ENCODE peak calls at places on chromosomes 2 and 18, in six cellular contexts. A is fibroblast of the aortic adventitia, U is fibroblast of lung, O is sciatic nerve, P is NCI-H460, I is HT1080. S is an unnamed sample.

GRCh38 chr2:65896446-65896845 is 464.0 kb upstream of the SPRED2 start:
- DNase-seq in I (no peak), U (no peak), O (no peak), A (no peak), P (no peak), S (no peak)

GRCh38 chr2:2620604-2621003 is 289.5 kb upstream of the MYT1L start:
- DNase-seq in I (no peak), A (no peak), U (no peak), P (no peak), O (no peak), S (no peak)

GRCh38 chr2:72010647-72011355 is 136.9 kb downstream of the CYP26B1 start:
- DNase-seq in I (no peak), P (no peak), O (peak; percentile 34), A (no peak), U (no peak), S (no peak)

GRCh38 chr18:77970814-77971213 is 721.2 kb downstream of the GALR1 start:
- DNase-seq in P (no peak), O (no peak), A (no peak), I (no peak), U (no peak), S (no peak)

GRCh38 chr18:12086249-12086648 is 7.4 kb upstream of the ANKRD62 start:
- DNase-seq in I (no peak), U (no peak), A (no peak), P (no peak), O (no peak), S (no peak)

GRCh38 chr2:2876350-2877042 is 501.1 kb downstream of the EIPR1 start:
- DNase-seq in O (no peak), A (no peak), P (no peak), I (no peak), U (no peak), S (no peak)

GRCh38 chr18:58653814-58654509 is 17.3 kb upstream of the MALT1 start:
- DNase-seq in P (no peak), O (no peak), U (no peak), A (no peak), I (no peak), S (no peak)

GRCh38 chr2:217976301-217976700 is 26.5 kb downstream of the TNS1 start:
- DNase-seq in U (no peak), P (no peak), I (no peak), O (no peak), A (no peak), S (no peak)

GRCh38 chr18:76985156-76985950 is 147.2 kb downstream of the MBP start:
- DNase-seq in O (no peak), I (no peak), P (no peak), U (no peak), A (no peak), S (no peak)

GRCh38 chr18:75754433-75754832 is 326.9 kb upstream of the SMIM21 start:
- DNase-seq in A (no peak), U (no peak), I (peak; percentile 35), O (no peak), P (no peak), S (no peak)

GRCh38 chr2:175855794-175856453 is 146.1 kb downstream of the LNPK start:
- DNase-seq in A (peak; percentile 43), I (peak; percentile 81), U (peak; percentile 40), P (peak; percentile 14), O (no peak), S (peak; percentile 65)

GRCh38 chr18:47983055-47983454 is 52.6 kb upstream of the SMAD2 start:
- DNase-seq in P (no peak), I (no peak), O (no peak), U (no peak), A (no peak), S (no peak)

GRCh38 chr2:57947398-57947797 is 99.2 kb upstream of the VRK2 start:
- DNase-seq in P (no peak), O (no peak), I (peak; percentile 5), A (no peak), U (no peak), S (no peak)

GRCh38 chr2:100903534-100904258 is 83.8 kb downstream of the NPAS2 start:
- DNase-seq in P (no peak), A (no peak), U (no peak), O (no peak), I (peak; percentile 37), S (no peak)

GRCh38 chr2:203960791-203961190 is 24.2 kb downstream of the ICOS start:
- DNase-seq in I (no peak), P (no peak), O (no peak), U (no peak), A (peak; percentile 7), S (no peak)

GRCh38 chr2:223560704-223561435 is 41.3 kb downstream of the SCG2 start:
- DNase-seq in P (no peak), A (no peak), U (peak; percentile 28), I (peak; percentile 37), O (no peak), S (no peak)

GRCh38 chr2:235591921-235592320 is 98.1 kb downstream of the AGAP1 start:
- DNase-seq in I (peak; percentile 36), O (no peak), A (no peak), P (no peak), U (peak; percentile 10), S (no peak)

GRCh38 chr2:213166109-213166508 is 14.7 kb upstream of the IKZF2 start:
- DNase-seq in A (no peak), I (no peak), O (no peak), U (no peak), P (no peak), S (no peak)

GRCh38 chr18:55405655-55406373 is 182.2 kb downstream of the TCF4 start:
- DNase-seq in I (peak; percentile 89), A (peak; percentile 96), U (peak; percentile 96), O (peak; percentile 90), P (peak; percentile 66), S (peak; percentile 38)

GRCh38 chr2:29060491-29060890 is 13.8 kb downstream of the PCARE start:
- DNase-seq in U (no peak), A (no peak), I (no peak), O (peak; percentile 30), P (no peak), S (no peak)

GRCh38 chr2:28717339-28717758 is 34.3 kb upstream of the PPP1CB start:
- DNase-seq in P (peak; percentile 38), I (peak; percentile 97), O (no peak), A (peak; percentile 88), U (peak; percentile 81), S (peak; percentile 60)

GRCh38 chr2:218278531-218279360 is 8.4 kb downstream of the PNKD start:
- DNase-seq in P (no peak), I (no peak), A (no peak), U (no peak), O (no peak), S (no peak)

GRCh38 chr2:96625571-96626552 is 12.2 kb downstream of the KANSL3 start:
- DNase-seq in I (no peak), O (no peak), P (no peak), A (peak; percentile 64), U (no peak), S (peak; percentile 32)

GRCh38 chr2:196544906-196545433 is 94.5 kb upstream of the CCDC150 start:
- DNase-seq in P (no peak), O (no peak), A (peak; percentile 14), I (no peak), U (no peak), S (peak; percentile 5)

GRCh38 chr2:219520079-219520478 is 5.8 kb downstream of the ASIC4 start:
- DNase-seq in I (no peak), P (no peak), A (no peak), O (no peak), U (no peak), S (no peak)

GRCh38 chr2:129713337-129713736 is 266.1 kb upstream of the RAB6C start:
- DNase-seq in U (no peak), I (no peak), O (no peak), A (no peak), P (no peak), S (no peak)

GRCh38 chr2:86068098-86069047 is 37.3 kb downstream of the POLR1A start:
- DNase-seq in U (peak; percentile 31), O (no peak), I (peak; percentile 43), P (no peak), A (no peak), S (no peak)